ENCODE peak calls at places on chromosomes 12 and 14, in six cellular contexts. N, Z, F, J, W and Y are unnamed samples. For H3K4me1, the result is how much of the 10 kb centered on the place peaks cover.

GRCh38 chr12:129304532-129304931 is 451.3 kb downstream of the GLT1D1 start:
- DNase-seq in N (no peak), Z (no peak), F (peak), J (no peak), W (no peak), Y (no peak)

GRCh38 chr12:41576925-41577324 is 388.8 kb downstream of the PDZRN4 start:
- DNase-seq in N (no peak), Z (no peak), F (peak), J (no peak), W (peak), Y (no peak)

GRCh38 chr12:107385518-107385917 is 292.2 kb upstream of the CRY1 start:
- DNase-seq in N (no peak), Z (no peak), F (no peak), J (no peak), W (no peak), Y (no peak)

GRCh38 chr12:40104461-40105264 is 1.2 kb downstream of the SLC2A13 start:
- DNase-seq in N (peak), Z (no peak), F (peak), J (no peak), W (no peak), Y (peak)

GRCh38 chr12:54285150-54286041 is 4.9 kb downstream of the HNRNPA1 start:
- DNase-seq in N (no peak), Z (no peak), F (no peak), J (no peak), W (no peak), Y (no peak)

GRCh38 chr12:112419269-112420133 is 754 bp downstream of the PTPN11 start:
- DNase-seq in N (peak), Z (no peak), F (peak), J (peak), W (peak), Y (peak)

GRCh38 chr14:104682107-104682593 is 7.3 kb upstream of the INF2 start:
- DNase-seq in N (no peak), Z (peak), F (peak), J (no peak), W (peak), Y (no peak)

GRCh38 chr14:101198398-101199027 is 295.0 kb upstream of the RTL1 start:
- DNase-seq in N (no peak), Z (peak), F (no peak), J (no peak), W (peak), Y (no peak)

GRCh38 chr14:71062581-71063303 is 155.5 kb downstream of the PCNX1 start:
- DNase-seq in N (peak), Z (no peak), F (no peak), J (no peak), W (no peak), Y (peak)

GRCh38 chr12:123779551-123779950 is 17.4 kb downstream of the DNAH10 start:
- DNase-seq in N (no peak), Z (no peak), F (no peak), J (no peak), W (no peak), Y (no peak)

GRCh38 chr14:65849096-65849495 is 436.6 kb downstream of the FUT8 start:
- DNase-seq in N (no peak), Z (no peak), F (no peak), J (no peak), W (no peak), Y (no peak)

GRCh38 chr12:98422809-98423208 is 92.6 kb upstream of the TMPO start:
- DNase-seq in N (no peak), Z (peak), F (peak), J (no peak), W (peak), Y (no peak)

GRCh38 chr12:65568517-65568916 is 255.8 kb upstream of the HMGA2 start:
- DNase-seq in N (peak), Z (no peak), F (no peak), J (no peak), W (no peak), Y (no peak)

GRCh38 chr12:70948976-70949336 is 28.4 kb upstream of the PTPRR start:
- DNase-seq in N (no peak), Z (no peak), F (no peak), J (no peak), W (no peak), Y (no peak)

GRCh38 chr12:12764824-12765223 is 20.6 kb upstream of the APOLD1 start:
- DNase-seq in N (no peak), Z (no peak), F (no peak), J (no peak), W (no peak), Y (no peak)

GRCh38 chr12:77943466-77943865 is 112.8 kb downstream of the NAV3 start:
- DNase-seq in N (peak), Z (no peak), F (peak), J (no peak), W (no peak), Y (peak)

GRCh38 chr14:67166450-67166853 is 22.8 kb upstream of the GARIN2 start:
- DNase-seq in N (peak), Z (no peak), F (peak), J (peak), W (no peak), Y (peak)

GRCh38 chr12:11710906-11711305 is 61.4 kb downstream of the ETV6 start:
- DNase-seq in N (no peak), Z (no peak), F (no peak), J (no peak), W (no peak), Y (no peak)

GRCh38 chr14:100486025-100486828 is 101.0 kb downstream of the BEGAIN start:
- DNase-seq in N (peak), Z (peak), F (peak), J (peak), W (peak), Y (peak)

GRCh38 chr12:527241-527640 is 67.5 kb downstream of the B4GALNT3 start:
- DNase-seq in N (no peak), Z (no peak), F (no peak), J (no peak), W (no peak), Y (no peak)

GRCh38 chr14:99325016-99325415 is 53.0 kb upstream of the BCL11B start:
- DNase-seq in N (no peak), Z (peak), F (no peak), J (no peak), W (no peak), Y (no peak)

GRCh38 chr14:105173145-105173544 is 4.6 kb upstream of the JAG2 start:
- DNase-seq in N (no peak), Z (no peak), F (no peak), J (no peak), W (no peak), Y (no peak)

GRCh38 chr12:69284131-69284530 is 44.8 kb downstream of the CPSF6 start:
- DNase-seq in N (peak), Z (peak), F (peak), J (peak), W (peak), Y (peak)

GRCh38 chr14:69647216-69647615 is 35.8 kb downstream of the SUSD6 start:
- DNase-seq in N (peak), Z (no peak), F (no peak), J (no peak), W (no peak), Y (no peak)

GRCh38 chr14:73789996-73790581 is 61.5 kb upstream of the PTGR2 start:
- DNase-seq in N (peak), Z (no peak), F (no peak), J (no peak), W (no peak), Y (peak)

GRCh38 chr14:56172571-56172971 is 54.4 kb downstream of the PELI2 start:
- DNase-seq in N (peak), Z (no peak), F (peak), J (no peak), W (no peak), Y (peak)

GRCh38 chr12:106149096-106149784 is 10.5 kb upstream of the NUAK1 start:
- DNase-seq in N (peak), Z (no peak), F (peak), J (no peak), W (peak), Y (no peak)

GRCh38 chr14:79937433-79937832 is 273.9 kb downstream of the DIO2 start:
- DNase-seq in N (no peak), Z (no peak), F (no peak), J (no peak), W (no peak), Y (no peak)
- H2BK15ac ChIP-seq in N (no peak), Z (no peak), F (no peak), J (no peak), W (no peak), Y (no peak)

DNA sequence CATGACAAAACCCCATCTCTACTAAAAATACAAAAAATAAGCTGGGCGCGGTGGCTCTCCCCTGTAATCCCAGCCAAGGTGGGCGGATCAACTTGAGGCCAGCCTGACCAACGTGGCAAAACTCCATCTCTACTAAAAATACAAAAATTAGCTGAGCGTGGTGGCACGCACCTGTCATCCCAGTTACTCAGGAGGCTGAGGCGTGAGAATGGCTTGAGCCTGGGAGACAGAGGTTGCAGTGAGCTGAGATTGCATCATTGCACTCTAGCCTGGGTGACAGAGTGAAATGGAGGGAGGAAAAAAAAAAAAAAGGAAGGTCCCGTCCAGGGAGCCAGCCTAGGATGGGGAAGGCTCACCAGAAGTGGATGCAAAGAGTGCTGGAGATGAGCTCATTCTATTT is 2.0 kb upstream of the CD27 start:
- DNase-seq in N (no peak), Z (no peak), F (no peak), J (no peak), W (no peak), Y (no peak)
- H3K4me1 ChIP-seq in N (under half), Z (under half), F (under half), J (under half), W (under half), Y (under half)

GRCh38 chr12:28378749-28379148 is 188.5 kb downstream of the CCDC91 start:
- DNase-seq in N (peak), Z (no peak), F (no peak), J (no peak), W (no peak), Y (no peak)

GRCh38 chr12:28388879-28389278 is 198.6 kb downstream of the CCDC91 start:
- DNase-seq in N (no peak), Z (no peak), F (peak), J (no peak), W (no peak), Y (no peak)

DNA sequence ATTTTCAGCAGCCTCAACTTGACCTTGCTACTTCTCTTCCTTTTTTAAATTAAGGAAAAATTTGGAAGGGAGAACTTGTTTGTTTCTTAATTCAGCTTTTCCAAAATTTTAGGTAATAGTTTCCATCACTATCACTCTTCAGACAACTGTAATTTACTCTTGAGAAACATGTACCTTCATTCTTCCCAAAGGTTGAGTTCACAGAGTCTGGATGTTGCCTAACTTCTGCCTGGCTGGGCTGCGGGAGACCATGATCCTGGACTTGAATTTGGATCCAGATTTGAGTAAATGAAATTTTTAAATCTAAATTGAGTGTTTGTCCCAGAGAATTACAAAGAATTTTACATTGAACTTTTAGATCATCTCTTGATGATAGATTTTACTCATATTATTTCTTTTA is 193.1 kb downstream of the CCDC91 start:
- DNase-seq in N (no peak), Z (no peak), F (no peak), J (no peak), W (no peak), Y (no peak)
- H2BK15ac ChIP-seq in N (no peak), Z (no peak), F (no peak), J (no peak), W (no peak), Y (no peak)

DNA sequence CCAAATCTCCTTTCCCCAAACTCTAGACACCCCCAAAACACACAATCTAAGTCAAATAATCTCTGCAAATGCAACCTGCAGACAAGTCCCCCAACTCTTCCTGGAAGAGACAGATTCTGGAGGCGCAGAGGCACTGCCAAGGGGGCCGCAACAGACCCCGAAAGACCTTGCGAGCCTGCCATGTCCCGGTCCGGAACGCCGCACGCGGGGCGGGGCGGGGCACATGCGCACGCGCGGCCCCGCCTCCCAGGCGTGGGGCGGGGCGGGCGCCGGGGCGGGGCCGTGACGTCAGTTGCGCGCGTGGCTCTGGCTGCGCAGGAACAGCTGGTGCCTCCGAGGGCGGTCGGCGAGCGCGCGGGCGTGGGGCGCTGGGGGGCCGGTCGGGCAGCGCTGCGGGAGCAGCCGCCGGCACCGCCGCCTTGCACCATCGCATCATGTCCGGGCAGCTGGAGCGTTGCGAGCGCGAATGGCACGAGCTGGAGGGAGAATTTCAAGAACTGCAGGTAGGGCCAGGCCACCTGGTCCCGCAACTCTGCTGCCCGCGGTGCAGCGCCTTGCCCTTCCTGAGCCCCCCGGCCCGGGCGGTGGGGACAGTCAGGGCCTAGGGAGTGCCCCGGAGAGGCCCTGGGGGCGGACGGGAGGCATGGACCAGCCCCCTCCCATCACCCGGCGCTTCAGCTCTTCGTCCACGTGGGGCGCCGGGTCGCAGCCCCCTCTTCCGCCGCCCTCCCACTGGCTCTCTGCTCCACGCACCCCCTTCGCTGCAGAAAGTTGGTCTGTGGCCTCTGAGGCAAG is at the start of gene TMEM120B:
- DNase-seq in N (peak), Z (peak), F (peak), J (peak), W (peak), Y (peak)
- H3K4me1 ChIP-seq in N (under half), Z (under half), F (under half), J (under half), W (under half), Y (under half)

DNA sequence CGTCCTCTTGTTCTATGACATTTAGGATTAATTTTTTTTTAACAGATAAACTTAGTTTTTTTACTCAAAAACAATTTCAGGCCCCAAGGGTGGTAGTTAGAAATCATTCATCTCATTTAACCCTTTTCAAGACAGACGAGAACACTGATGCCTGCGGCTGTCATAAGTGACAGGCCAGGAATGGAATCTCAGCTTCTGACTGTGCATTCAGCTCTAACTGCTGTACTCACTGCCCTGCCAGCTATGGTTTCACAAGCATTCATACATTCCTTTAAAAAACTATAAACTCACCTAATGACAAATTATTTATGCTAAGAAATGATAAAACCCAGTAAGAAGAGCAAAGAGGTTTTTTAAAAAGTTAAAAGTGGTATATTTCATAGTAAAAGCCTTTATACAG is 8.8 kb downstream of the DENND5B start:
- DNase-seq in N (peak), Z (no peak), F (no peak), J (no peak), W (no peak), Y (peak)
- H2BK15ac ChIP-seq in N (no peak), Z (no peak), F (no peak), J (no peak), W (no peak), Y (no peak)

DNA sequence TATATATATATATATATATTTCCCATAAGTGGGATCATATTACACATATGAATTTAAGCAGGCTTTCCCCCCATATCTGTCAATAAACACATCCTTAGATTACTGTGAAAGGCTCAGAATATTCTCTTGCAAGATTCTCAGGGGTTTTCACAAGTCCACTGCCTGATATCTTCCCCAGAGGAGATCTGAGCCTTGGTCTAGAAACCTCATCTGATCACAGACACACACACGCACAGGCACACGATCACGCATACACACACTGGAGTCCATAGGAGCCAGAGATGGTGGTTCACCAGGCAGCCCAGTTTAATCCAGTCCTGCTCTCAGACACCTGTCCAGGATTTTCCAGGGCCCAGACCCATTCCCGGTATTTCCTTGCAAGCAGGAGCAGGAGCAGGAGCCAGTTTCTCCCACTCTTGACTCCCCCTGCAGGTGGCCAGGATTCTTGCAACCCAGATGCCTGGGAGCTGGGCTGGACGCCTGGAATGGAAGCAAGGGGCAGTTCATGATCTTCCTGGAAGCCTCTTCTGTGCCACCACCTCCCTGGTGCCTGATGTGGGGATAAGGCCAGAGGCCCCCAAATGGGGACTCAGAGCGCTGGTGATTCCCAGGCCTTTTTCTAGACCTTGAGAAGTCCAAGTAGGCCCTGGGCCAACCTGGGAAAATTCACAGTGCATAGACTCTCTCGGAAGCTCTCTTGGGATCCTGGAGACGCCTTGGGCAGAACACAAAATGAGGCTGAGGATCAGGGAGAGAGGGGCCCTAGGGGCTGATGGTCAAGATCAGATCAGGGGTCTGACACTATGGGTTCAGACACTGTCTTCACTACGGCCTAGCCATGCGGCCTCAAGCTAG is 16.5 kb upstream of the KRT78 start:
- DNase-seq in N (peak), Z (peak), F (peak), J (peak), W (peak), Y (peak)
- H3K4me1 ChIP-seq in N (under half), Z (under half), F (under half), J (under half), W (under half), Y (under half)

DNA sequence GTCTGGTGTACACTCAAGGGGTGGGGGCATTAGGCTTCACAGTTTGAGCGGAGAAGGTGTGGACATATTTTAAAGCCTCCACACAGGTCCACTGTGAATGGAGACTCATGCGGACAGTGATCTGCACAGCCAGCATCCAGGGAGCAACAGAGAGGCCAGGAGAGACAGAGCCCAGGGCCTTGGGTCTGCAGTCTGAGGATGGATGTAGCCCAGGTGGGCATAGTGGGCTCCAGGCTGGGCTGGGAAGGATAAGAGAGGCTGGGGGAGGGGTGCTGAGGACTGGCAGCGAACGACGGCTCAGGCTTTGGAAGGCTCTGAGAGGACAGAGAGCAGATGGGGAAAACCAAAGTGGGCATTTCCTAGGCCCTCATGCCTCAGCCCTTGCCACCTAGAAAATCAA is 128.8 kb downstream of the PAPOLA start:
- DNase-seq in N (no peak), Z (peak), F (no peak), J (no peak), W (peak), Y (no peak)
- H2BK15ac ChIP-seq in N (no peak), Z (no peak), F (no peak), J (no peak), W (no peak), Y (no peak)

DNA sequence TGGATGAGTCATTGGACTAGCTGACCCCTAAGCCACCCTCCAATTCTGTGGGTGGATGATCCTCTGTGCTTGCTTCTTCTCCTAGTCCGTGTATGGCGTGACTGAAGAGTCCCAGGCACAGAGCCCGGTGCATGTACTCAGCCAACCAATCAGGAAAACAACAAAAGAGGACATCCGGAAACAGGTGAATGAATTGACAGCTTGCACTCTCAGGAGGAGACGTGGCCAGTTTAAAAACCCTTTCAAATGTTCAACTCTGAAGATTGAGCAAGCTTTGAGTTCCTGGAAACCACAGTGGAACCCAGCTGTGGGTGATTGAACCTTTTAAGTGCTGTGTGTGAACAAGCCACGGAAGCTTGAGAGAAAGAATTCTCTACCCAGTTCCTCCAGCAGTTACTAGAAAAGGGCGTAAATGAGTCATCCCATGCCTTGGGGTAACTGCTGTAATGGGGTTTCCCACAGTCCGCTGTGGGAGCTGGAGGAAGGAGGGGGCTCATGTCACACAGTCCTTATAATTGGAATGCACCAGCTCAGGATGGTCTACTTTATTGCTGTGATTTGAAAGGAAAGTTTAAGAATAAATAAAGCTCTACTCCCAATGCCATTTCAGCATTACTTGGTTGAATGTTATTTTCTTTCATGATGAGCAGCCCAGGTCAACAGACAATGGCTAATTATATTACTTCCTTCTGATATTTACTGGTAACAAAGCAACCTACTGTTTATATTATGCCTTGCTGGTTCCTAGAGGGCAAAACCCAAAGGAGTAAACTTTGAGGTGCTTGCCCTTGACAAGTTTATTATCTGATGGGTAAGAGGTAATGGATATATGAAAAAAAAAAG is 417.0 kb downstream of the DPF3 start:
- DNase-seq in N (peak), Z (no peak), F (peak), J (no peak), W (peak), Y (peak)
- H3K4me1 ChIP-seq in N (under half), Z (under half), F (under half), J (half or more), W (under half), Y (under half)